ENCODE peak calls at places on chromosomes 5 and 9, in four cellular contexts. One of them, this sample, is unnamed.

GRCh38 chr5:91434348-91434747 is 51.2 kb upstream of the ARRDC3 start:
- DNase-seq in MM.1S: no peak
- DNase-seq in mucosa of descending colon: no peak
- DNase-seq in AG09309: no peak
- DNase-seq in this sample: no peak

GRCh38 chr5:97243352-97243751 is 60.3 kb upstream of the RIOK2 start:
- DNase-seq in MM.1S: no peak
- DNase-seq in mucosa of descending colon: no peak
- DNase-seq in AG09309: no peak
- DNase-seq in this sample: no peak

GRCh38 chr9:98709968-98710965 is 1.5 kb upstream of the GABBR2 start:
- DNase-seq in MM.1S: no peak
- DNase-seq in mucosa of descending colon: no peak
- DNase-seq in AG09309: peak
- DNase-seq in this sample: peak

GRCh38 chr9:125376261-125377226 is 114.9 kb downstream of the GAPVD1 start:
- DNase-seq in MM.1S: no peak
- DNase-seq in mucosa of descending colon: no peak
- DNase-seq in AG09309: no peak
- DNase-seq in this sample: no peak

GRCh38 chr5:122077451-122078115 is 476 bp downstream of the LOX start:
- DNase-seq in MM.1S: no peak
- DNase-seq in mucosa of descending colon: peak
- DNase-seq in AG09309: no peak
- DNase-seq in this sample: peak

GRCh38 chr5:766666-767431 is 17.7 kb downstream of the ZDHHC11B start:
- DNase-seq in MM.1S: no peak
- DNase-seq in mucosa of descending colon: no peak
- DNase-seq in AG09309: no peak
- DNase-seq in this sample: no peak

GRCh38 chr5:159047081-159047480 is 52.6 kb downstream of the EBF1 start:
- DNase-seq in MM.1S: no peak
- DNase-seq in mucosa of descending colon: no peak
- DNase-seq in AG09309: no peak
- DNase-seq in this sample: no peak

GRCh38 chr9:123996731-123997421 is 14.7 kb upstream of the LHX2 start:
- DNase-seq in MM.1S: peak
- DNase-seq in mucosa of descending colon: no peak
- DNase-seq in AG09309: no peak
- DNase-seq in this sample: no peak

GRCh38 chr9:76521906-76522305 is 62.9 kb downstream of the GCNT1 start:
- DNase-seq in MM.1S: no peak
- DNase-seq in mucosa of descending colon: no peak
- DNase-seq in AG09309: no peak
- DNase-seq in this sample: no peak

DNA sequence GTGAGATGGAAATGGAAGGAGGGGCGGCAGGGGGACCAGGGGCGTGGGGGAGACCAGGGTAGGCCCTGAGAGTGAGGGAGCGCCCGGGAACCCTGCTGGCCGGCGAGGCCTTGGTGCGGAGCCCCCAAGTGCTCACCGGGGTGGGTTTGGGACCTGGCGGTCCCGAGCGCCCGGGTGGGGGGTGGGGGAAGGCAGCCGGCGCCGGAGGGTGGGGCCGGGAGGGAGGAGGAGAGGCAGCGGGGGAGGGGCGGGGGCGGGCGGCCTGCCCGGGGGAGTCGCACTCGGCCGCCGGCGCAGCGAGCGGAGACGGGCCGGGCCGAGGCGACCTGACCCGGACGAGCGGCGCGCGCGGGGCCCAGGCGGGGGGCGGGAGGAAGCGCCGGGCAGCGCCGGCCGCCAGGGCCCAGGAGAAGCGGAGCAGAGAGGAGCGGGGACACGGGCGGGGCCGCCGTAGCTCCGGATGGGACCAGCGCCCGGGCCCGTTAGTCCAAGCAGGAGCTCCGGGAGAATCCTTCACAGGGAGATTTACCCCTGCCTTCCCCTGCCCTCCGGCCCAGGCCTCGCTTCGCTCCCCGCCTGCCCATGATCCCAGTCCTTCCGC is at the start of gene NPR2:
- DNase-seq in MM.1S: no peak
- DNase-seq in mucosa of descending colon: no peak
- DNase-seq in AG09309: no peak
- DNase-seq in this sample: no peak
- H3K4me3 ChIP-seq in MM.1S: no peak
- H3K4me3 ChIP-seq in mucosa of descending colon: no peak
- H3K4me3 ChIP-seq in AG09309: peak
- H3K4me3 ChIP-seq in this sample: no peak

GRCh38 chr5:143700994-143701393 is 111.0 kb upstream of the HMHB1 start:
- DNase-seq in MM.1S: no peak
- DNase-seq in mucosa of descending colon: no peak
- DNase-seq in AG09309: no peak
- DNase-seq in this sample: no peak
- TF ChIP-seq CTCF in MM.1S: no peak
- TF ChIP-seq CTCF in mucosa of descending colon: no peak
- TF ChIP-seq CTCF in AG09309: peak
- TF ChIP-seq CTCF in this sample: peak

GRCh38 chr5:42880621-42881020 is 68.9 kb upstream of the SELENOP start:
- DNase-seq in MM.1S: no peak
- DNase-seq in mucosa of descending colon: no peak
- DNase-seq in AG09309: no peak
- DNase-seq in this sample: no peak
- H3K4me3 ChIP-seq in MM.1S: no peak
- H3K4me3 ChIP-seq in mucosa of descending colon: no peak
- H3K4me3 ChIP-seq in AG09309: no peak
- H3K4me3 ChIP-seq in this sample: no peak

GRCh38 chr5:138372225-138372624 is 19.7 kb downstream of the KDM3B start:
- DNase-seq in MM.1S: no peak
- DNase-seq in mucosa of descending colon: no peak
- DNase-seq in AG09309: no peak
- DNase-seq in this sample: no peak

GRCh38 chr5:138371454-138371853 is 19.0 kb downstream of the KDM3B start:
- DNase-seq in MM.1S: no peak
- DNase-seq in mucosa of descending colon: no peak
- DNase-seq in AG09309: no peak
- DNase-seq in this sample: no peak

GRCh38 chr5:138369706-138370105 is 17.2 kb downstream of the KDM3B start:
- DNase-seq in MM.1S: no peak
- DNase-seq in mucosa of descending colon: no peak
- DNase-seq in AG09309: no peak
- DNase-seq in this sample: no peak

GRCh38 chr5:138370537-138370936 is 18.1 kb downstream of the KDM3B start:
- DNase-seq in MM.1S: no peak
- DNase-seq in mucosa of descending colon: no peak
- DNase-seq in AG09309: no peak
- DNase-seq in this sample: no peak

DNA sequence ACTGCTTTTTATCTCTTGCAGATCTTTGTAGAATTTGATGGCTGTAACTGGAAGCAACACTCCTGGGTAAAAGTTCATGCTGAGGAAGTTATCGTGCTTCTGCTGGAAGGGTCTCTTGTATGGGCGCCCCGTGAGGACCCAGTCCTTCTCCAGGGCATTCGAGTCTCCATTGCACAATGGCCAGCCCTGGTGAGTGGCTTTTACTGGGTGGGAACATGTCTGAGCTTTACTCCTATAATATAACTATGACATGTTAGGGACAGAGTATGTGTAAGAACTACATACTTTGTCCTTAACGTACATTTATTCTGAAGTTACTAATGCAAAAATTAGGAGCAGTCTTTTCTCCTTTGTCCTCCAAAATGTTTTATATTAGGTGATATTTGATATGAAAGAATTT is 20.2 kb downstream of the KDM3B start:
- DNase-seq in MM.1S: no peak
- DNase-seq in mucosa of descending colon: no peak
- DNase-seq in AG09309: no peak
- DNase-seq in this sample: no peak
- TF ChIP-seq CTCF in MM.1S: no peak
- TF ChIP-seq CTCF in mucosa of descending colon: no peak
- TF ChIP-seq CTCF in AG09309: no peak
- TF ChIP-seq CTCF in this sample: no peak

GRCh38 chr9:131719262-131719908 is 20.5 kb downstream of the RAPGEF1 start:
- DNase-seq in MM.1S: no peak
- DNase-seq in mucosa of descending colon: no peak
- DNase-seq in AG09309: no peak
- DNase-seq in this sample: no peak
- H3K4me3 ChIP-seq in MM.1S: no peak
- H3K4me3 ChIP-seq in mucosa of descending colon: no peak
- H3K4me3 ChIP-seq in AG09309: no peak
- H3K4me3 ChIP-seq in this sample: no peak

GRCh38 chr5:14946813-14947640 is 75.4 kb upstream of the ANKH start:
- DNase-seq in MM.1S: peak
- DNase-seq in mucosa of descending colon: no peak
- DNase-seq in AG09309: no peak
- DNase-seq in this sample: peak
- TF ChIP-seq CTCF in MM.1S: peak
- TF ChIP-seq CTCF in mucosa of descending colon: no peak
- TF ChIP-seq CTCF in AG09309: peak
- TF ChIP-seq CTCF in this sample: peak

GRCh38 chr9:88684046-88684445 is 149.1 kb downstream of the NXNL2 start:
- DNase-seq in MM.1S: no peak
- DNase-seq in mucosa of descending colon: no peak
- DNase-seq in AG09309: no peak
- DNase-seq in this sample: no peak
- H3K4me3 ChIP-seq in MM.1S: no peak
- H3K4me3 ChIP-seq in mucosa of descending colon: no peak
- H3K4me3 ChIP-seq in AG09309: no peak
- H3K4me3 ChIP-seq in this sample: no peak

This sample was measured in A549.